ENCODE peak calls at places on chromosomes 5 and 9, in five cellular contexts. W is prostate gland, H is SK-N-SH, L is sigmoid colon, A is esophagus muscularis mucosa. B is an unnamed sample.

GRCh38 chr5:54615381-54615780 is 97.8 kb downstream of the SNX18 start:
- DNase-seq in W (no peak), H (no peak), L (no peak), A (no peak), B (no peak)

GRCh38 chr5:128407956-128408355 is 130.1 kb downstream of the FBN2 start:
- DNase-seq in W (no peak), H (no peak), L (no peak), A (no peak), B (no peak)

GRCh38 chr9:72557549-72557948 is 36.1 kb downstream of the TMC1 start:
- DNase-seq in W (no peak), H (no peak), L (peak), A (no peak), B (no peak)

GRCh38 chr5:149323235-149324205 is 21.8 kb upstream of the GRPEL2 start:
- DNase-seq in W (no peak), H (no peak), L (no peak), A (no peak), B (no peak)

GRCh38 chr9:99340281-99340680 is 118.2 kb downstream of the SEC61B start:
- DNase-seq in W (no peak), H (no peak), L (no peak), A (peak), B (no peak)

GRCh38 chr9:27801511-27801910 is 228.2 kb upstream of the C9orf72 start:
- DNase-seq in W (no peak), H (no peak), L (no peak), A (no peak), B (no peak)

GRCh38 chr5:39209924-39210323 is 9.4 kb downstream of the FYB1 start:
- DNase-seq in W (no peak), H (no peak), L (no peak), A (no peak), B (no peak)

GRCh38 chr9:97543568-97543967 is 42.1 kb downstream of the TMOD1 start:
- DNase-seq in W (no peak), H (no peak), L (no peak), A (no peak), B (no peak)

GRCh38 chr5:165310031-165310430 is 1804.6 kb downstream of the MAT2B start:
- DNase-seq in W (no peak), H (no peak), L (no peak), A (no peak), B (no peak)

GRCh38 chr5:131096774-131097695 is 68.0 kb downstream of the HINT1 start:
- DNase-seq in W (no peak), H (no peak), L (no peak), A (no peak), B (no peak)

GRCh38 chr5:15222156-15222555 is 277.8 kb upstream of the FBXL7 start:
- DNase-seq in W (no peak), H (no peak), L (no peak), A (no peak), B (no peak)

GRCh38 chr9:110432253-110432652 is 94.6 kb upstream of the TXNDC8 start:
- DNase-seq in W (no peak), H (no peak), L (no peak), A (no peak), B (no peak)

GRCh38 chr5:150272531-150272930 is 17.0 kb downstream of the CAMK2A start:
- DNase-seq in W (no peak), H (peak), L (no peak), A (no peak), B (no peak)

GRCh38 chr9:86983260-86984255 is 36.3 kb upstream of the GAS1 start:
- DNase-seq in W (peak), H (no peak), L (no peak), A (no peak), B (no peak)

GRCh38 chr5:127042593-127042992 is 12.2 kb upstream of the MARCHF3 start:
- DNase-seq in W (no peak), H (peak), L (no peak), A (no peak), B (no peak)

GRCh38 chr9:83285836-83286235 is 222.9 kb upstream of the RASEF start:
- DNase-seq in W (no peak), H (no peak), L (no peak), A (peak), B (no peak)

GRCh38 chr9:127035948-127036347 is 86.5 kb downstream of the ANGPTL2 start:
- DNase-seq in W (no peak), H (peak), L (peak), A (no peak), B (no peak)

GRCh38 chr9:128992995-128993394 is 35.1 kb downstream of the SH3GLB2 start:
- DNase-seq in W (no peak), H (no peak), L (no peak), A (no peak), B (no peak)

GRCh38 chr9:16205455-16205854 is 652.6 kb downstream of the CCDC171 start:
- DNase-seq in W (no peak), H (no peak), L (no peak), A (peak), B (no peak)

GRCh38 chr5:94968507-94969095 is 316.3 kb downstream of the MCTP1 start:
- DNase-seq in W (peak), H (peak), L (no peak), A (no peak), B (peak)

GRCh38 chr9:85013703-85014102 is 344.2 kb downstream of the NTRK2 start:
- DNase-seq in W (no peak), H (no peak), L (no peak), A (no peak), B (no peak)

GRCh38 chr5:104189909-104190308 is 627.3 kb upstream of the NUDT12 start:
- DNase-seq in W (no peak), H (peak), L (no peak), A (no peak), B (no peak)

GRCh38 chr9:122797316-122798033 is 2.4 kb upstream of the OR1K1 start:
- DNase-seq in W (no peak), H (no peak), L (no peak), A (no peak), B (no peak)

GRCh38 chr9:91032056-91032455 is 230.4 kb downstream of the SYK start:
- DNase-seq in W (no peak), H (no peak), L (no peak), A (no peak), B (no peak)

GRCh38 chr9:135552021-135552697 is 6.2 kb downstream of the OBP2A start:
- DNase-seq in W (no peak), H (no peak), L (no peak), A (no peak), B (no peak)

GRCh38 chr9:115035872-115036612 is 81.9 kb downstream of the TNC start:
- DNase-seq in W (no peak), H (no peak), L (no peak), A (no peak), B (peak)
- TF ChIP-seq POLR2AphosphoS5 in W (no peak), H (no peak), L (peak), A (peak), B (peak)

DNA sequence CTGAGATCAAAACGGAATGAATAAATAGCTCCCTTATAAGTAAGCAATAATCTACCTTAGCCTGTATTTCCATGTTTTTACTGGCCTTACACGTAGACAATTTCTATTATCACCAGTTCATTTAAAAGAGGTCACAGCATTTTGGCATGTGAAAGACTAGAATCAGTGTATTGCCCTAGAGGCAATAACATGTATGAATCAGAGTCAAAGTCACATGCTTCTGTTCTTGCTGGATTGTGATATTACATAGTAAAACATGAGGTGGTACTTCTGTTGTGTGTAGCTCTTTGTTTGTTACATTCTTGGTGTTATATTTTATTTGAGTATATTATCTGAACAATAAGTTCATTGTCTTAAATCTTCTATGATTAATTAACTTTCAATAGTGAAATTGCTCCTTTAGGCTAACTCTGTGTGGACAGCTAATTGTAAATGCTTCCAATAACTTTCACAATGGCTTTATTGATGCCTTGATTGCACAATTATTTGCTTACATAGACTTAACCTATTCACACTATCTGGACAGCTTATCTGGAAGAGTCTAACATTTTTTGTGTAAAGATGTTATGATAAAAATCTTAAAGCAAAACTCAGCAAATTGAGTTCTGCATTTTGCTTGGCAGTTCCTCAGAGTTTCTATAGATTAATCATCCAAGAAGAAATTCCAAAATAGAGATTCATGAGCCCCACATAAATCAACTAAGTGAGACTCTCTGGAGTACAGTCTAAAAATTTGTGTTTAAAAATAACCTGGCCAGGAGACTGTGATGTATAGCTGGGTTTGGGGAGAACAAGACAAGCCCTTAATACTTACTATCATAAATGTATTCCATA is 239.6 kb upstream of the TUSC1 start:
- DNase-seq in W (no peak), H (no peak), L (no peak), A (no peak), B (no peak)
- TF ChIP-seq POLR2AphosphoS5 in W (no peak), H (no peak), L (no peak), A (no peak), B (no peak)

DNA sequence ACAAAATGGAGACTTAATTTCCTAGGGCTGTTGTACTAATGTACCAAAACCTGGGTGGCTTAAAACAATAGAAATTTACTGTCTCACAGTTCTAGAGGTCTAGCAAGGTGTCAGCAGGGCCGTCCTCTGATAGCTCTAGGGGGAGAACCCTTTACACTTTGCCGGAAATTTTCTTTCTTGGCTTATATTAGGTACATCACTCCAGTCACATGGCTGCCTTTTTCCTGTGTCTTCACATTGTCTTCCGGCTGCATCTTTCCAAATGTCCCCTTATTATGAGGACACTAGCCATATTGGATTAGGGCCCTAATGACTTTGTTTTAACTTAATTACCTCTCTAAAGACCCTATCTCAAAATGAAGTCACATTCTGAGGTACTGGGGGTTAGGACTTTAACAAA is 5.8 kb downstream of the UHRF2 start:
- DNase-seq in W (no peak), H (no peak), L (no peak), A (no peak), B (no peak)
- TF ChIP-seq POLR2AphosphoS5 in W (no peak), H (no peak), L (no peak), A (no peak), B (no peak)

GRCh38 chr5:60338846-60339245 is 361.1 kb downstream of the DEPDC1B start:
- DNase-seq in W (no peak), H (no peak), L (no peak), A (no peak), B (no peak)
- TF ChIP-seq POLR2AphosphoS5 in W (no peak), H (no peak), L (no peak), A (no peak), B (no peak)

DNA sequence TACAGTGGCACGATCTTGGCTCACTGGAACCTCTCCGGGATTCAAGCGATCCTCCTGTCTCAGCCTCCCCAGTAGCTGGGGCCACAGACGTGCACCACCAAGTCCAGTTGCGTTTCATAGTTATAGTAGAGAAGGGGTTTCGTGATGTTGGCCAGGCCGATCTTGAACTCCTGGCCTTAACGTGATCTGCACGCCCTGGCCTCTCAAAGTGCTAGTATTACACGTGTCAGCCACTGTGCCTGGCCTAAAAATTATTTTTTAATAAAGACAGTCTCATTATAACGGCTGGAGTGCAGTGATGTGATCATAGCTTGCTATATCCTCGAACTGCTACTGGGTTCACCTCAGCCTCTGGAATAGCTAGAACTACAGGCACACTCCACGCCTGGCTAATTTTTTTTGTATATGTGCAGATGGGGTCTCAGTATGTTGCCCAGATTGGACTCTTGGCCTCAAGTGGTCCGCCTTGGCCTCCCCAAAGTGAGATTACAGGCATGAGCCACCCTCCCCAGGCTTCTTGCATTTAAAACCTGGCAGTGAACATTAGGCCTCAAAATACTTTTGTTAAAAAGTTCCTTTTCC is 4.4 kb downstream of the NPM1 start:
- DNase-seq in W (no peak), H (no peak), L (no peak), A (no peak), B (no peak)
- TF ChIP-seq POLR2AphosphoS5 in W (no peak), H (no peak), L (no peak), A (no peak), B (peak)

B was measured in GM12892.